ENCODE peak calls at places on chromosomes 11 and 22, in six cellular contexts. V is stimulated activated naive CD8-positive, alpha-beta T cell treated with anti-CD3 and anti-CD28 coated beads, Interleukin-15, Interleukin-2, amounts not matched to agents 100 U/mL and 50 U/mL, for 24 hours; X is B cell; M is fibroblast of lung; B is activated naive CD4-positive, alpha-beta T cell treated with anti-CD3 and anti-CD28 coated beads, Interleukin-2, amount 50 U/mL, for 16 hours; G is H54. C is an unnamed sample.

GRCh38 chr11:109984634-109985289 is 108.4 kb upstream of the ZC3H12C start:
- DNase-seq in V (no peak), X (peak), M (no peak), B (no peak), G (no peak), C (no peak)

GRCh38 chr22:27919943-27920755 is 1.1 kb upstream of the PITPNB start:
- DNase-seq in V (no peak), X (no peak), M (peak), B (no peak), G (no peak), C (peak)

GRCh38 chr11:126756416-126756815 is 244.2 kb downstream of the KIRREL3 start:
- DNase-seq in V (no peak), X (no peak), M (no peak), B (no peak), G (no peak), C (no peak)

GRCh38 chr11:126124284-126124683 is 61.6 kb upstream of the CDON start:
- DNase-seq in V (no peak), X (no peak), M (no peak), B (no peak), G (no peak), C (no peak)

GRCh38 chr11:117815262-117815803 is 9.2 kb downstream of the FXYD2 start:
- DNase-seq in V (peak), X (peak), M (no peak), B (peak), G (no peak), C (peak)

GRCh38 chr11:86459682-86460460 is 85.2 kb downstream of the CCDC81 start:
- DNase-seq in V (no peak), X (no peak), M (peak), B (no peak), G (peak), C (no peak)

GRCh38 chr11:125591659-125592304 is 870 bp upstream of the STT3A start:
- DNase-seq in V (peak), X (peak), M (peak), B (peak), G (peak), C (peak)

GRCh38 chr11:59556115-59556882 is 45.0 kb downstream of the OR4D9 start:
- DNase-seq in V (peak), X (peak), M (peak), B (peak), G (no peak), C (peak)

GRCh38 chr11:111996129-111996528 is 29.1 kb upstream of the DLAT start:
- DNase-seq in V (no peak), X (no peak), M (no peak), B (no peak), G (no peak), C (no peak)

GRCh38 chr11:66858939-66859685 is 2.2 kb downstream of the LRFN4 start:
- DNase-seq in V (no peak), X (no peak), M (no peak), B (no peak), G (no peak), C (no peak)

GRCh38 chr11:124748481-124749338 is 3.3 kb downstream of the VSIG2 start:
- DNase-seq in V (no peak), X (no peak), M (peak), B (no peak), G (peak), C (no peak)

GRCh38 chr11:113521737-113522517 is 46.7 kb upstream of the DRD2 start:
- DNase-seq in V (no peak), X (no peak), M (no peak), B (no peak), G (peak), C (no peak)

GRCh38 chr11:65562788-65563187 is 4.6 kb upstream of the LTBP3 start:
- DNase-seq in V (peak), X (no peak), M (no peak), B (no peak), G (no peak), C (peak)

GRCh38 chr22:44676441-44677298 is 25.3 kb upstream of the PRR5 start:
- DNase-seq in V (no peak), X (no peak), M (no peak), B (no peak), G (no peak), C (peak)

GRCh38 chr11:33691051-33691864 is 9.4 kb downstream of the C11orf91 start:
- DNase-seq in V (no peak), X (no peak), M (no peak), B (no peak), G (no peak), C (no peak)

GRCh38 chr11:45538363-45538762 is 127.1 kb downstream of the CHST1 start:
- DNase-seq in V (no peak), X (no peak), M (no peak), B (no peak), G (no peak), C (no peak)

GRCh38 chr11:75223954-75224643 is 16.5 kb upstream of the TPBGL start:
- DNase-seq in V (no peak), X (no peak), M (no peak), B (no peak), G (peak), C (no peak)

GRCh38 chr11:14500181-14500651 is 605 bp upstream of the COPB1 start:
- DNase-seq in V (peak), X (peak), M (peak), B (peak), G (peak), C (peak)

GRCh38 chr22:23383491-23384450 is 196.3 kb downstream of the IGLL1 start:
- DNase-seq in V (no peak), X (no peak), M (no peak), B (no peak), G (no peak), C (no peak)

GRCh38 chr22:46031965-46032851 is 55.2 kb upstream of the WNT7B start:
- DNase-seq in V (no peak), X (no peak), M (no peak), B (no peak), G (no peak), C (no peak)

GRCh38 chr11:706957-707816 is 1.2 kb downstream of the EPS8L2 start:
- DNase-seq in V (no peak), X (no peak), M (peak), B (no peak), G (peak), C (no peak)

GRCh38 chr11:73310661-73311393 is 2.8 kb downstream of the ARHGEF17 start:
- DNase-seq in V (no peak), X (no peak), M (no peak), B (no peak), G (no peak), C (no peak)

GRCh38 chr11:129945377-129945776 is 50.0 kb upstream of the NFRKB start:
- DNase-seq in V (no peak), X (no peak), M (no peak), B (no peak), G (no peak), C (no peak)

GRCh38 chr11:5689551-5689983 is at the start of gene TRIM22:
- DNase-seq in V (peak), X (peak), M (peak), B (peak), G (peak), C (peak)

GRCh38 chr11:19849947-19850593 is 137.4 kb downstream of the NAV2 start:
- DNase-seq in V (no peak), X (no peak), M (no peak), B (no peak), G (no peak), C (no peak)

GRCh38 chr11:112771847-112772246 is 189.4 kb upstream of the NCAM1 start:
- DNase-seq in V (no peak), X (no peak), M (no peak), B (no peak), G (no peak), C (no peak)

GRCh38 chr22:49896201-49896600 is 22.0 kb downstream of the ALG12 start:
- DNase-seq in V (no peak), X (no peak), M (no peak), B (no peak), G (no peak), C (no peak)

GRCh38 chr11:130097285-130097684 is 27.6 kb downstream of the APLP2 start:
- DNase-seq in V (no peak), X (no peak), M (no peak), B (no peak), G (no peak), C (no peak)

GRCh38 chr11:114596175-114596919 is 761 bp upstream of the NXPE4 start:
- DNase-seq in V (no peak), X (no peak), M (no peak), B (no peak), G (no peak), C (no peak)

C was measured in activated CD8-positive, alpha-beta T cell treated with anti-CD3 and anti-CD28 coated beads for 36 hours.